ENCODE peak calls at places on chromosomes 3 and 15, in nine cellular contexts. O is ascending aorta, I is dorsolateral prefrontal cortex, R is keratinocyte, J is adrenal gland, Q is psoas muscle, S is IMR-90, K is suprapubic skin, Y is RWPE1. Z is an unnamed sample.

GRCh38 chr3:156694536-156694935 is 20.1 kb downstream of the TIPARP start:
- DNase-seq in O (no peak), I (no peak), R (no peak), J (no peak), Q (no peak), S (peak; percentile 76), K (no peak), Y (no peak), Z (no peak)

GRCh38 chr3:81663114-81663513 is 98.3 kb downstream of the GBE1 start:
- DNase-seq in O (no peak), I (no peak), R (no peak), J (no peak), Q (no peak), S (no peak), K (no peak), Y (no peak), Z (no peak)

GRCh38 chr3:107953707-107954106 is 137.1 kb downstream of the CD47 start:
- DNase-seq in O (no peak), I (no peak), R (no peak), J (no peak), Q (no peak), S (no peak), K (no peak), Y (no peak), Z (no peak)

GRCh38 chr3:100023150-100023549 is 91.2 kb downstream of the FILIP1L start:
- DNase-seq in O (no peak), I (no peak), R (no peak), J (no peak), Q (no peak), S (peak; percentile 14), K (no peak), Y (no peak), Z (no peak)

GRCh38 chr3:117719316-117719926 is 1009.8 kb downstream of the TUSC7 start:
- DNase-seq in O (no peak), I (no peak), R (no peak), J (no peak), Q (no peak), S (peak; percentile 40), K (no peak), Y (peak; percentile 34), Z (no peak)

GRCh38 chr3:109224333-109224732 is 87.8 kb downstream of the C3orf85 start:
- DNase-seq in O (no peak), I (no peak), R (no peak), J (peak; percentile 18), Q (no peak), S (no peak), K (no peak), Y (no peak), Z (no peak)

GRCh38 chr3:177722386-177722785 is 525.1 kb upstream of the TBL1XR1 start:
- DNase-seq in O (no peak), I (no peak), R (no peak), J (no peak), Q (no peak), S (no peak), K (no peak), Y (no peak), Z (no peak)

GRCh38 chr3:158127250-158128219 is 17.6 kb downstream of the RSRC1 start:
- DNase-seq in O (no peak), I (no peak), R (no peak), J (no peak), Q (no peak), S (peak; percentile 29), K (no peak), Y (peak; percentile 36), Z (no peak)

GRCh38 chr3:30693470-30694120 is 87.2 kb downstream of the TGFBR2 start:
- DNase-seq in O (no peak), I (no peak), R (no peak), J (peak; percentile 46), Q (no peak), S (peak; percentile 77), K (no peak), Y (peak; percentile 48), Z (peak; percentile 48)

GRCh38 chr3:178202199-178202598 is 334.0 kb upstream of the KCNMB2 start:
- DNase-seq in O (no peak), I (no peak), R (no peak), J (no peak), Q (no peak), S (no peak), K (no peak), Y (no peak), Z (no peak)

DNA sequence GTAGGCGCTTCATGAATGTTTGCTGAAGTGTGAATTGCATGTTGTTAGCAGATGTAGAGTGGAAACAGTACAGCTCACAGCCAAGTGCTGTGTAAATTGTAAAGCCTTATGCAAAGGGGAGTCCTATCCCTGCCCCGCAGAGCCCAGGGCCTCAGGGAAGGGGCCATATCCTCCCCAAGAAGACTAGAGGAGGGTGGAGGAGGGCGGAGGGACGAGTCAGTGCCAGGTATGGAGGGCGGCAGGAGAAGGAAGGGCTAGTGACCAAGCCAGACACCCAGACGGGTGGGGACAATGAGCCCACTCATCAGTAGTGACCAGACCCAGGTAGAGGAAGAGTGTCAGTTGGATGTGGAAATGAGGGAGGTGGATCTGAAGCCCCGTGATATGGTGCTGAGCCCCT is 45.2 kb downstream of the ZNF710 start:
- DNase-seq in O (no peak), I (no peak), R (no peak), J (no peak), Q (peak; percentile 25), S (no peak), K (no peak), Y (no peak), Z (no peak)
- H3K27ac ChIP-seq in O (no peak overlapping the region), I (no peak overlapping the region), R (peak overlapping the region; percentile 3), J (no peak overlapping the region), Q (peak overlapping the region; percentile 78), S (no peak overlapping the region), K (peak overlapping the region; percentile 76), Y (peak overlapping the region; percentile 16), Z (no peak overlapping the region)

DNA sequence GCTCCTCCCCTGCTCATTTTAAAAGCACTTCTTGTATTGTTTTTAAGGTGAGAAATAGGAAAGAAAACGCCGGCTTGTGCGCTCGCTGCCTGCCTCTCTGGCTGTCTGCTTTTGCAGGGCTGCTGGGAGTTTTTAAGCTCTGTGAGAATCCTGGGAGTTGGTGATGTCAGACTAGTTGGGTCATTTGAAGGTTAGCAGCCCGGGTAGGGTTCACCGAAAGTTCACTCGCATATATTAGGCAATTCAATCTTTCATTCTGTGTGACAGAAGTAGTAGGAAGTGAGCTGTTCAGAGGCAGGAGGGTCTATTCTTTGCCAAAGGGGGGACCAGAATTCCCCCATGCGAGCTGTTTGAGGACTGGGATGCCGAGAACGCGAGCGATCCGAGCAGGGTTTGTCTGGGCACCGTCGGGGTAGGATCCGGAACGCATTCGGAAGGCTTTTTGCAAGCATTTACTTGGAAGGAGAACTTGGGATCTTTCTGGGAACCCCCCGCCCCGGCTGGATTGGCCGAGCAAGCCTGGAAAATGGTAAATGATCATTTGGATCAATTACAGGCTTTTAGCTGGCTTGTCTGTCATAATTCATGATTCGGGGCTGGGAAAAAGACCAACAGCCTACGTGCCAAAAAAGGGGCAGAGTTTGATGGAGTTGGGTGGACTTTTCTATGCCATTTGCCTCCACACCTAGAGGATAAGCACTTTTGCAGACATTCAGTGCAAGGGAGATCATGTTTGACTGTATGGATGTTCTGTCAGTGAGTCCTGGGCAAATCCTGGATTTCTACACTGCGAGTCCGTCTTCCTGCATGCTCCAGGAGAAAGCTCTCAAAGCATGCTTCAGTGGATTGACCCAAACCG is at the start of gene RARB:
- DNase-seq in O (no peak), I (peak; percentile 72), R (peak; percentile 5), J (peak; percentile 71), Q (peak; percentile 67), S (peak; percentile 81), K (peak; percentile 80), Y (peak; percentile 27), Z (peak; percentile 41)
- H3K27ac ChIP-seq in O (peak within 1 kb of the TSS; percentile 76), I (peak within 1 kb of the TSS; percentile 88), R (no peak within 1 kb of the TSS), J (peak within 1 kb of the TSS; percentile 92), Q (peak within 1 kb of the TSS; percentile 86), S (no peak within 1 kb of the TSS), K (peak within 1 kb of the TSS; percentile 61), Y (no peak within 1 kb of the TSS), Z (peak within 1 kb of the TSS; percentile 74)

GRCh38 chr3:73516656-73517055 is 108.1 kb downstream of the PDZRN3 start:
- DNase-seq in O (no peak), I (no peak), R (no peak), J (no peak), Q (no peak), S (peak; percentile 88), K (no peak), Y (no peak), Z (peak; percentile 90)

GRCh38 chr3:73523661-73524060 is 101.1 kb downstream of the PDZRN3 start:
- DNase-seq in O (no peak), I (no peak), R (no peak), J (no peak), Q (no peak), S (no peak), K (no peak), Y (no peak), Z (no peak)

GRCh38 chr3:73525591-73525990 is 99.2 kb downstream of the PDZRN3 start:
- DNase-seq in O (no peak), I (no peak), R (no peak), J (no peak), Q (no peak), S (no peak), K (no peak), Y (no peak), Z (no peak)

GRCh38 chr3:73520931-73521461 is 103.7 kb downstream of the PDZRN3 start:
- DNase-seq in O (no peak), I (peak; percentile 65), R (no peak), J (no peak), Q (peak; percentile 62), S (peak; percentile 16), K (no peak), Y (no peak), Z (no peak)

GRCh38 chr3:73521936-73522335 is 102.8 kb downstream of the PDZRN3 start:
- DNase-seq in O (no peak), I (no peak), R (no peak), J (no peak), Q (no peak), S (no peak), K (no peak), Y (no peak), Z (no peak)
- H3K27ac ChIP-seq in O (peak overlapping the region; percentile 89), I (peak overlapping the region; percentile 43), R (no peak overlapping the region), J (no peak overlapping the region), Q (peak overlapping the region; percentile 73), S (no peak overlapping the region), K (no peak overlapping the region), Y (no peak overlapping the region), Z (no peak overlapping the region)

DNA sequence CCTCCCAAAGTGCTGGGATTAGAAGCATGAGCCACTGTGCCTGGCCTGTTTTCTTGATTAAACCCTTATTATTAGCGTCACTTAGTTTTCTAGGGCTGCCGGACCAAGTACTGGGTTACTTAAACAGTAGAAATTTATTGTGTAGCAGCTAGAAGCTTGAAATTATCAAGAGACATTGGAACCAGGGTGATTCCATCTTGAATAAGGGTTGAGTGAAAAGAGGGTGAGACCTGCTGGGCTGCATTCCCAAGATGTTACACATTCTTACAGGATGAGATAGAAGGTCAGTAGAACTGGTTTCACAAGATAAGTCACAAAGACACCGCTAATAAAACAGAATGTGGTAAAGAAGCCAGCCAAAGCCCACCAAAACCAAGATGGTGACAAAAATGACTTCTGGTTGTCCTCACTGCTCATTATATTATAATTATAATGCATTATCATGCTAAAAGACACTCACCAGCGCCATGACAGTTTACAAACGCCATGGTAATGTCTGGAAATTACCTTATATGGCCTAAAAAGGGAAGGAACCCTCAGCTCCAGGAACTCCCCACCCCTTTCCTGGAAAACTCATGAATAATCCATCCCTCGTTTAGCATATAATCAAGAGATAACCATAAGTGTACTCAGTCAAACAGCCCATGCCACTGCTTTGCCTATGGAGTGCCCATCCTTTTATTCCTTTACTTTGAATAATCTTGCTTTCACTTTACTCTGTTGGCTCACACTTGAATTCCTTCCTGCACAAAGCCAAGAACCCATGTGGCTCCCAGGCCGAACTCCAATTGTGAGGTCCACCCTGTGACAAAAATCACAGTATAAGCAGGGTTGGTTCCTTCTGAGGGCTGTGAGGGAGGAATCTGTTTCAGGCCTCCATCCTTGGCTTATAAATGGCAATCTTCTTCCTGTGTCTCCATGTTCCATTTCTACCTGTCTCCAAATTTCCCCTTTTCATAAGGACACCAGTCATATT is 18.9 kb upstream of the FSTL1 start:
- DNase-seq in O (no peak), I (no peak), R (peak; percentile 54), J (no peak), Q (no peak), S (peak; percentile 50), K (no peak), Y (peak; percentile 88), Z (no peak)
- H3K27ac ChIP-seq in O (peak overlapping the region; percentile 14), I (no peak overlapping the region), R (peak overlapping the region; percentile 65), J (no peak overlapping the region), Q (no peak overlapping the region), S (peak overlapping the region; percentile 58), K (no peak overlapping the region), Y (no peak overlapping the region), Z (no peak overlapping the region)

Z was measured in AG04450.